ENCODE peak calls at places on chromosomes 4 and X, in nine cellular contexts. Z is AG10803; J is glutamatergic neuron; Q is SK-N-SH; U is breast epithelium; F is pancreas; H is fibroblast of mammary gland; D is lower lobe of right lung; L is CD4-positive, alpha-beta T cell. B is an unnamed sample.

GRCh38 chrX:63275127-63275526 is 76.0 kb downstream of the SPIN4 start:
- DNase-seq in F (no peak), U (no peak), Q (peak; percentile 11), H (peak; percentile 25), D (no peak), L (peak; percentile 3), Z (peak; percentile 24), J (peak; percentile 49), B (no peak)

GRCh38 chr4:107823870-107824366 is 814 bp upstream of the SGMS2 start:
- DNase-seq in U (no peak), H (no peak), J (no peak), Z (no peak), Q (no peak), F (no peak), L (no peak), D (no peak), B (no peak)

GRCh38 chr4:26126135-26126718 is 194.6 kb upstream of the RBPJ start:
- DNase-seq in D (no peak), H (no peak), J (no peak), L (no peak), Q (no peak), U (no peak), Z (no peak), F (no peak), B (no peak)

GRCh38 chrX:148958896-148959295 is 458.5 kb downstream of the AFF2 start:
- DNase-seq in J (no peak), Z (peak; percentile 23), F (no peak), L (no peak), Q (no peak), U (no peak), D (no peak), H (no peak), B (no peak)

GRCh38 chr4:97468272-97468671 is 675.0 kb downstream of the STPG2 start:
- DNase-seq in H (no peak), Q (no peak), U (no peak), Z (no peak), J (no peak), L (no peak), D (no peak), F (no peak), B (no peak)

GRCh38 chr4:86291180-86291579 is 68.7 kb downstream of the MAPK10 start:
- DNase-seq in U (no peak), Z (no peak), L (no peak), F (no peak), Q (no peak), H (no peak), D (no peak), J (no peak), B (no peak)

GRCh38 chr4:112029642-112030235 is 115.5 kb upstream of the FAM241A start:
- DNase-seq in Z (peak; percentile 10), D (no peak), L (no peak), H (peak; percentile 7), F (no peak), J (peak; percentile 27), Q (no peak), U (no peak), B (no peak)

GRCh38 chr4:93501946-93502345 is 326.6 kb upstream of the ATOH1 start:
- DNase-seq in Z (no peak), L (no peak), U (no peak), Q (no peak), J (no peak), F (no peak), H (no peak), D (no peak), B (no peak)

GRCh38 chr4:177728361-177729152 is 286.3 kb upstream of the AGA start:
- DNase-seq in L (no peak), J (no peak), D (no peak), U (no peak), F (no peak), H (no peak), Z (no peak), Q (no peak), B (no peak)

GRCh38 chr4:30720021-30720655 is at the start of gene PCDH7:
- DNase-seq in D (no peak), H (peak; percentile 62), J (peak; percentile 43), L (no peak), Z (no peak), U (no peak), F (no peak), Q (peak; percentile 46), B (no peak)

GRCh38 chrX:48071064-48071985 is at the start of gene ZNF630:
- DNase-seq in F (peak; percentile 80), Q (peak; percentile 75), D (peak; percentile 84), Z (peak; percentile 2), U (peak; percentile 80), H (peak; percentile 26), J (peak; percentile 62), L (peak; percentile 61), B (peak; percentile 32)

GRCh38 chrX:49185062-49185394 is 1.1 kb downstream of the PRICKLE3 start:
- DNase-seq in D (no peak), L (no peak), U (no peak), H (no peak), F (no peak), Z (no peak), Q (no peak), J (no peak), B (no peak)

DNA sequence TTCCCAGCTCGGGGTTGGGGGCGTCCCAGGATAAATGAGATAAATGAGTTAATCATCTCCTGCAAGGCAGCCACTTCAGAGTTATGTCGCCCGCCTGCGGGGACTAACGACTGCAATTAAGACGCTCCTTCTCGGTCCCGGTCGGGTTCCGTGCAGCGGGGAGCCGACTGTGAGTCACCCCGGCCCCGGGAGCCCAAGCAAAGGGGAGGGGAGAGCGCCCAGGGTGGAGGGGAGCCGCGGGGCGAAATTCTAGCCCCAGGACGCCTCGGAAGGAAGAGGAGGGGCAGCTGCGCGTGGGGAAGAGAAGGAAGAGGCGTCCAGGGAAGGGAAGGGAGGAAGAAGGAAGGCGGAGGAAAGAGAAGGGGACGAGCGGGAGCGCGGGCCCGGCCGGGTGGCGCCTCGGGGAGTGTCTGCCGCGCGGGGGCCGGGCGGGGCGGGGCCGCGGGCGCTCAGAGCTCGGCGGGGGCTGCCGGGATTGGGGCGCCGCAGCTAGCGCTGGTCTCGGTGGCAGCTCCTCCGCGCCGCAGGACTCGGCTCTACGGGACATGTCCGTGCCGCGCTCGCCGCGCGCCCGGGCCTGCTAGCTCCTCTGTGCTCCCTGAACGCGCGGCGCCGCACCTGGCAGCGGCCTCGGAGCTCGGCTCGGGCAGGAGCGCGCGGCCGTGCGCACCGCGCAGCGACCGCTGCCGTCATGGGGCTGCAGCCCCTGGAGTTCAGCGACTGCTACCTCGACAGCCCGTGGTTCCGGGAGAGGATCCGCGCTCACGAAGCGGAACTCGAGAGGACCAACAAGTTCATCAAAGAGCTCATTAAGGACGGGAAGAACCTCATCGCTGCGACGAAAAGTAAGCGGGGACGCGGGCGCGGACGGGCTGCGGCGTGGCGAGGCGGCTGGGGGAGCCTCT is at the start of gene ARHGAP10:
- DNase-seq in D (peak; percentile 82), Z (peak; percentile 79), F (peak; percentile 57), J (peak; percentile 71), U (peak; percentile 37), Q (peak; percentile 85), H (peak; percentile 77), L (peak; percentile 64), B (peak; percentile 37)
- TF ChIP-seq CTCF in D (no peak), Z (no peak), F (no peak), J (no peak), U (no peak), Q (no peak), H (no peak), L (no peak), B (no peak)

GRCh38 chrX:106037835-106038473 is 573 bp downstream of the SERPINA7 start:
- DNase-seq in Z (no peak), L (no peak), Q (no peak), U (no peak), D (no peak), F (no peak), J (no peak), H (no peak), B (no peak)

GRCh38 chrX:106038625-106039024 is at the start of gene SERPINA7:
- DNase-seq in Z (no peak), D (no peak), Q (no peak), H (no peak), F (no peak), L (no peak), U (no peak), J (no peak), B (no peak)

GRCh38 chrX:106039920-106040319 is 1.4 kb upstream of the SERPINA7 start:
- DNase-seq in H (peak; percentile 1), F (peak; percentile 1), Q (no peak), U (no peak), L (no peak), Z (no peak), D (no peak), J (no peak), B (no peak)

GRCh38 chrX:106036716-106037115 is 1.8 kb downstream of the SERPINA7 start:
- DNase-seq in J (no peak), Q (no peak), F (no peak), H (no peak), U (no peak), D (no peak), L (no peak), Z (no peak), B (no peak)

GRCh38 chrX:106035064-106035463 is 3.5 kb downstream of the SERPINA7 start:
- DNase-seq in U (no peak), L (no peak), J (no peak), D (no peak), Z (no peak), H (no peak), F (no peak), Q (no peak), B (no peak)
- TF ChIP-seq CTCF in U (no peak), L (no peak), J (peak; percentile 38), D (no peak), Z (no peak), H (peak; percentile 28), F (no peak), Q (peak; percentile 39), B (no peak)

DNA sequence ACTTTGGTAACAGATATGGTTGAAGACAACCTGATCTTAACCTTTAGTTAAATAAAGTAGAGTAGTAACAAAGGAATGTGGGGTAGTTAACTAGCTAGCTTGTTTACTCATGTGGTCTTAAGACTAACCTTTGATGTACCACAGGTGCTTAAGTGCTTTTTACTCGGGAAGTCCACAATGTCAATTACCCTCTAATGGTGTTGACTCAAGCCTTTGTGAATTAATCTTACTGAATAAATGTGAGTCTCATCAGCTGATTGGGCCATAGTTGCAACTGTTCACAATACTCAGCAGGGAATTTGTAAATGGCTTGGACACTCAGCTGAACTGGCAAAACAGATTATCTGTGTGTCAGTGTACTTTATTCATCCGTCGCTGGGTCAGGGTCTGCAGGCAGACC is 119.0 kb upstream of the UGT8 start:
- DNase-seq in H (no peak), F (no peak), L (no peak), D (no peak), J (no peak), U (no peak), Q (no peak), Z (no peak), B (no peak)
- TF ChIP-seq CTCF in H (no peak), F (no peak), L (no peak), D (no peak), J (no peak), U (no peak), Q (no peak), Z (no peak), B (no peak)

DNA sequence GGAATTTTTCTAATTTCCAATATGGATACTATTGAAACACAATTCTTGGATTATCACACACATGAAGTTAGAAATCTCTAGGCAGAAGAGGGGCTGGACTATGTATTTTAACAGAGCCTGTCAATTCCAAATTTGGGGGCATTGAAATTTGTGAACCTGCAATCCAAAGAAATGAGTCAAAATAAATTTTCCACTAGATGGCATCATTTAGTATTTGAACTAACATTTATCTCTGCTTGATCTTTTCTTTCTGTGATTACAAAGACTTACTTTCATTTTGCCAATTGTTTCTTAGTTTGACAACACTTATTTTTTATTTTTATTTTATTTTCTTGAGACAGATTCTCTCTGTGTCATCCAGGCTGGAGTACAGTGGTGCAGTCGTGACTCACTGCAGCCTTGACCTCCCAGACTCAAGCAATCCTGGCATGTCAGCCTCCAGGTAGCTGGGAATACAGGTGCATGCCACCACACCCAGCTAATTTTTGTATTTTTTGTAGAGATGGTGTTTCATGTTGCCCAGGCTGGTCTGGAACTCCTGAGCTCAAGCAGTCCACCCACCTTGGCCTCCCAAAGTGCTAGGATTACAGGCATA is 2.7 kb upstream of the PYURF start:
- DNase-seq in J (no peak), F (no peak), D (no peak), Q (peak; percentile 18), U (no peak), L (no peak), H (peak; percentile 34), Z (peak; percentile 22), B (no peak)
- TF ChIP-seq CTCF in J (no peak), F (no peak), D (peak; percentile 32), Q (peak; percentile 51), U (no peak), L (peak; percentile 61), H (peak; percentile 24), Z (peak; percentile 30), B (no peak)

B was measured in thoracic aorta.